ENCODE peak calls at places on chromosomes 13 and 19, in nine cellular contexts. One of them, this sample, is unnamed.

GRCh38 chr19:11024259-11024658 is 63.4 kb downstream of the SMARCA4 start:
- DNase-seq in choroid plexus epithelial cell: no peak
- DNase-seq in WTC11: no peak
- DNase-seq in neural progenitor cell: no peak
- DNase-seq in cardiac fibroblast: no peak
- DNase-seq in GM06990: no peak
- DNase-seq in foreskin keratinocyte: no peak
- DNase-seq in HFF-Myc: no peak
- DNase-seq in A549: no peak
- DNase-seq in this sample: no peak

GRCh38 chr13:98083507-98083906 is 59.4 kb upstream of the FARP1 start:
- DNase-seq in WTC11: no peak
- DNase-seq in cardiac fibroblast: peak; percentile 98
- DNase-seq in neural progenitor cell: no peak
- DNase-seq in A549: no peak
- DNase-seq in GM06990: no peak
- DNase-seq in foreskin keratinocyte: peak; percentile 90
- DNase-seq in HFF-Myc: peak; percentile 48
- DNase-seq in choroid plexus epithelial cell: peak; percentile 89
- DNase-seq in this sample: no peak

GRCh38 chr19:38213911-38214625 is 10.0 kb downstream of the DPF1 start:
- DNase-seq in GM06990: peak; percentile 80
- DNase-seq in HFF-Myc: peak; percentile 21
- DNase-seq in foreskin keratinocyte: peak; percentile 58
- DNase-seq in cardiac fibroblast: peak; percentile 31
- DNase-seq in WTC11: no peak
- DNase-seq in choroid plexus epithelial cell: peak; percentile 52
- DNase-seq in neural progenitor cell: peak; percentile 52
- DNase-seq in A549: peak; percentile 81
- DNase-seq in this sample: peak; percentile 70

GRCh38 chr13:97125051-97125809 is 96.9 kb upstream of the MBNL2 start:
- DNase-seq in GM06990: peak; percentile 61
- DNase-seq in cardiac fibroblast: peak; percentile 81
- DNase-seq in neural progenitor cell: peak; percentile 38
- DNase-seq in HFF-Myc: peak; percentile 68
- DNase-seq in choroid plexus epithelial cell: peak; percentile 91
- DNase-seq in foreskin keratinocyte: peak; percentile 88
- DNase-seq in A549: peak; percentile 41
- DNase-seq in WTC11: peak; percentile 15
- DNase-seq in this sample: no peak

GRCh38 chr13:25037057-25037813 is 58.7 kb upstream of the PABPC3 start:
- DNase-seq in WTC11: peak; percentile 55
- DNase-seq in GM06990: no peak
- DNase-seq in foreskin keratinocyte: peak; percentile 42
- DNase-seq in A549: peak; percentile 67
- DNase-seq in HFF-Myc: peak; percentile 35
- DNase-seq in neural progenitor cell: peak; percentile 82
- DNase-seq in cardiac fibroblast: peak; percentile 76
- DNase-seq in choroid plexus epithelial cell: peak; percentile 85
- DNase-seq in this sample: peak; percentile 67

GRCh38 chr19:49987159-49987698 is 26.3 kb upstream of the SIGLEC11 start:
- DNase-seq in neural progenitor cell: peak; percentile 99
- DNase-seq in cardiac fibroblast: peak; percentile 94
- DNase-seq in HFF-Myc: peak; percentile 90
- DNase-seq in WTC11: peak; percentile 98
- DNase-seq in A549: peak; percentile 89
- DNase-seq in foreskin keratinocyte: peak; percentile 86
- DNase-seq in choroid plexus epithelial cell: peak; percentile 93
- DNase-seq in GM06990: peak; percentile 65
- DNase-seq in this sample: peak; percentile 75

GRCh38 chr19:7869910-7870511 is 4.2 kb downstream of the PRR36 start:
- DNase-seq in foreskin keratinocyte: peak; percentile 74
- DNase-seq in cardiac fibroblast: peak; percentile 19
- DNase-seq in WTC11: peak; percentile 93
- DNase-seq in GM06990: peak; percentile 80
- DNase-seq in HFF-Myc: no peak
- DNase-seq in neural progenitor cell: peak; percentile 81
- DNase-seq in A549: peak; percentile 94
- DNase-seq in choroid plexus epithelial cell: peak; percentile 28
- DNase-seq in this sample: peak; percentile 76

GRCh38 chr19:34482380-34483250 is 1.1 kb downstream of the WTIP start:
- DNase-seq in foreskin keratinocyte: peak; percentile 22
- DNase-seq in neural progenitor cell: peak; percentile 73
- DNase-seq in WTC11: peak; percentile 63
- DNase-seq in GM06990: no peak
- DNase-seq in HFF-Myc: no peak
- DNase-seq in A549: peak; percentile 64
- DNase-seq in cardiac fibroblast: peak; percentile 46
- DNase-seq in choroid plexus epithelial cell: peak; percentile 54
- DNase-seq in this sample: peak; percentile 43

GRCh38 chr13:99464441-99464949 is 36.8 kb upstream of the TM9SF2 start:
- DNase-seq in WTC11: no peak
- DNase-seq in cardiac fibroblast: no peak
- DNase-seq in foreskin keratinocyte: no peak
- DNase-seq in neural progenitor cell: no peak
- DNase-seq in HFF-Myc: peak; percentile 59
- DNase-seq in A549: no peak
- DNase-seq in GM06990: no peak
- DNase-seq in choroid plexus epithelial cell: peak; percentile 70
- DNase-seq in this sample: no peak

GRCh38 chr19:1975081-1975480 is 34.1 kb downstream of the CSNK1G2 start:
- DNase-seq in WTC11: no peak
- DNase-seq in choroid plexus epithelial cell: no peak
- DNase-seq in neural progenitor cell: no peak
- DNase-seq in HFF-Myc: no peak
- DNase-seq in foreskin keratinocyte: no peak
- DNase-seq in cardiac fibroblast: no peak
- DNase-seq in GM06990: no peak
- DNase-seq in A549: no peak
- DNase-seq in this sample: no peak

GRCh38 chr13:77786888-77787287 is 89.4 kb downstream of the SLAIN1 start:
- DNase-seq in foreskin keratinocyte: no peak
- DNase-seq in A549: no peak
- DNase-seq in cardiac fibroblast: peak; percentile 23
- DNase-seq in HFF-Myc: no peak
- DNase-seq in GM06990: no peak
- DNase-seq in WTC11: no peak
- DNase-seq in choroid plexus epithelial cell: no peak
- DNase-seq in neural progenitor cell: no peak
- DNase-seq in this sample: no peak

GRCh38 chr13:98386632-98387031 is 190.3 kb downstream of the STK24 start:
- DNase-seq in choroid plexus epithelial cell: no peak
- DNase-seq in WTC11: no peak
- DNase-seq in GM06990: no peak
- DNase-seq in neural progenitor cell: no peak
- DNase-seq in foreskin keratinocyte: peak; percentile 19
- DNase-seq in HFF-Myc: no peak
- DNase-seq in A549: no peak
- DNase-seq in cardiac fibroblast: no peak
- DNase-seq in this sample: no peak

GRCh38 chr13:96091164-96091931 is 1.4 kb downstream of the HS6ST3 start:
- DNase-seq in neural progenitor cell: peak; percentile 59
- DNase-seq in WTC11: peak; percentile 53
- DNase-seq in cardiac fibroblast: peak; percentile 22
- DNase-seq in GM06990: peak; percentile 8
- DNase-seq in HFF-Myc: no peak
- DNase-seq in A549: no peak
- DNase-seq in choroid plexus epithelial cell: peak; percentile 6
- DNase-seq in foreskin keratinocyte: no peak
- DNase-seq in this sample: no peak

GRCh38 chr13:45925151-45925550 is 73.6 kb upstream of the SIAH3 start:
- DNase-seq in neural progenitor cell: no peak
- DNase-seq in foreskin keratinocyte: no peak
- DNase-seq in A549: no peak
- DNase-seq in cardiac fibroblast: peak; percentile 15
- DNase-seq in HFF-Myc: no peak
- DNase-seq in choroid plexus epithelial cell: peak; percentile 37
- DNase-seq in GM06990: no peak
- DNase-seq in WTC11: no peak
- DNase-seq in this sample: no peak
- TF ChIP-seq CTCF in neural progenitor cell: no peak
- TF ChIP-seq CTCF in foreskin keratinocyte: peak; percentile 40
- TF ChIP-seq CTCF in A549: no peak
- TF ChIP-seq CTCF in cardiac fibroblast: peak; percentile 22
- TF ChIP-seq CTCF in HFF-Myc: no peak
- TF ChIP-seq CTCF in choroid plexus epithelial cell: peak; percentile 54
- TF ChIP-seq CTCF in GM06990: peak; percentile 7
- TF ChIP-seq CTCF in WTC11: no peak
- TF ChIP-seq CTCF in this sample: peak; percentile 34

DNA sequence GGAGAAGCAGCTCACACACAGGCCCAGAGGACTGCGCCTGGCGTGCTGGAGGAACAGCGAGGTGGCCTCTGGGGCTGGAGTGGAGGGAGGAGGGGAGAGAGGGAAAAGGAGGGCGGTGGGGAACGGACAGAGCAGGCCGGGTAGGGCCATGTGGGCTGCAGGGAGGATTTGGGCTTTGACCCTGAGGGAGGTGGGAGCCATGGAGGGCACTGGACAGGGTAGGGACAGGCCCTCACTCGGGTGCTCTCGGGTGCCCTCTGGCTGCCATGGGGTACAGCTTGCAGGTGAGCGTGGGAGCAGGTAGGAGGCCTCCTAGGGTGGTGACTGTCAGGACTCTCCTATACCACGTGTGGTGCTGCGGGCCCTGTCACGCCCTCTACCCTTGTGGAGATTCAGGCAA is 22.8 kb downstream of the PLIN4 start:
- DNase-seq in HFF-Myc: no peak
- DNase-seq in cardiac fibroblast: no peak
- DNase-seq in choroid plexus epithelial cell: no peak
- DNase-seq in foreskin keratinocyte: peak; percentile 44
- DNase-seq in neural progenitor cell: no peak
- DNase-seq in WTC11: peak; percentile 44
- DNase-seq in A549: peak; percentile 41
- DNase-seq in GM06990: no peak
- DNase-seq in this sample: no peak
- TF ChIP-seq CTCF in HFF-Myc: no peak
- TF ChIP-seq CTCF in cardiac fibroblast: no peak
- TF ChIP-seq CTCF in choroid plexus epithelial cell: peak; percentile 20
- TF ChIP-seq CTCF in foreskin keratinocyte: peak; percentile 78
- TF ChIP-seq CTCF in neural progenitor cell: no peak
- TF ChIP-seq CTCF in WTC11: no peak
- TF ChIP-seq CTCF in A549: peak; percentile 22
- TF ChIP-seq CTCF in GM06990: peak; percentile 52
- TF ChIP-seq CTCF in this sample: no peak

DNA sequence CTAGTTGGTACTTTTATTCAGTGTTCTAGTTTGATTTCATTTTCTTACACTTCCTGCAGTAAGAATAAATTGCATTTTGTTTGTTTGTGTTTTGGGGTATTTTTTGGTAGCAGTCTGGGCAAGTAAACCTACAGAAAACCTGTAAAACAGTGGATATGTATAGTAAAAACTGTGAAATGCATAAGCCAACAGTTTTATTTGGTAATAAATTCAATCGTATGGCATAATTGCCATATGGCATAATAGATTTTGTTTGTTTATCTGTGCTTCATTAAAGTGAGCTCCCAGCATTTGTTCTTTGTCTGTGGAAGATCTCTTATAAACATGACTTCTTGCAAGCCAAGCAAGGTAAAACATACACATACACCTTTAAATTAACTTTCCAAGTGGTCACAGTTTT is 111.9 kb downstream of the PCDH9 start:
- DNase-seq in foreskin keratinocyte: no peak
- DNase-seq in cardiac fibroblast: no peak
- DNase-seq in GM06990: no peak
- DNase-seq in WTC11: no peak
- DNase-seq in HFF-Myc: no peak
- DNase-seq in neural progenitor cell: no peak
- DNase-seq in choroid plexus epithelial cell: no peak
- DNase-seq in A549: no peak
- DNase-seq in this sample: no peak
- TF ChIP-seq CTCF in foreskin keratinocyte: no peak
- TF ChIP-seq CTCF in cardiac fibroblast: no peak
- TF ChIP-seq CTCF in GM06990: no peak
- TF ChIP-seq CTCF in WTC11: no peak
- TF ChIP-seq CTCF in HFF-Myc: no peak
- TF ChIP-seq CTCF in neural progenitor cell: no peak
- TF ChIP-seq CTCF in choroid plexus epithelial cell: no peak
- TF ChIP-seq CTCF in A549: no peak
- TF ChIP-seq CTCF in this sample: no peak

DNA sequence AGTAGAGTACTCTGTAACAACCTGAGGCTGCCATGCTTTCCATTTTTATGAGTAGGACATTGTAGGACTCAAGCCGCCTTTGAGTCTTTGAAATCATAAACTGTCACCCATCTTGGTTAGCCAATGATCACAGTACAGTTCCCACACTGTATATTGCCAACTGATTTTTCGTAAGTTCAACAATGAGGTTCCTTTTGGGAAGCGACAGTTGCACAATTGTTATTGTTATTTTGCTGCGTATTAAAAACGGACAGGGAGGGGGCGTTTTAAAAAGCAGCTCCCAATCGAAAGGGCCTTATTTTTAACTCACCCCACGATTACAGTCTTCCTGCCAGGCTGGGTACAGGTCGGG is 608 bp downstream of the SLC46A3 start:
- DNase-seq in GM06990: no peak
- DNase-seq in foreskin keratinocyte: no peak
- DNase-seq in HFF-Myc: no peak
- DNase-seq in choroid plexus epithelial cell: peak; percentile 37
- DNase-seq in A549: no peak
- DNase-seq in WTC11: no peak
- DNase-seq in cardiac fibroblast: peak; percentile 76
- DNase-seq in neural progenitor cell: no peak
- DNase-seq in this sample: no peak
- TF ChIP-seq CTCF in GM06990: no peak
- TF ChIP-seq CTCF in foreskin keratinocyte: no peak
- TF ChIP-seq CTCF in HFF-Myc: no peak
- TF ChIP-seq CTCF in choroid plexus epithelial cell: no peak
- TF ChIP-seq CTCF in A549: no peak
- TF ChIP-seq CTCF in WTC11: no peak
- TF ChIP-seq CTCF in cardiac fibroblast: no peak
- TF ChIP-seq CTCF in neural progenitor cell: no peak
- TF ChIP-seq CTCF in this sample: no peak

GRCh38 chr13:85816413-85816812 is 17.2 kb upstream of the SLITRK6 start:
- DNase-seq in foreskin keratinocyte: no peak
- DNase-seq in A549: peak; percentile 18
- DNase-seq in choroid plexus epithelial cell: peak; percentile 33
- DNase-seq in neural progenitor cell: no peak
- DNase-seq in cardiac fibroblast: no peak
- DNase-seq in WTC11: no peak
- DNase-seq in GM06990: no peak
- DNase-seq in HFF-Myc: no peak
- DNase-seq in this sample: no peak
- TF ChIP-seq CTCF in foreskin keratinocyte: peak; percentile 53
- TF ChIP-seq CTCF in A549: peak; percentile 40
- TF ChIP-seq CTCF in choroid plexus epithelial cell: peak; percentile 28
- TF ChIP-seq CTCF in neural progenitor cell: peak; percentile 16
- TF ChIP-seq CTCF in cardiac fibroblast: no peak
- TF ChIP-seq CTCF in WTC11: no peak
- TF ChIP-seq CTCF in GM06990: no peak
- TF ChIP-seq CTCF in HFF-Myc: no peak
- TF ChIP-seq CTCF in this sample: no peak

This sample was measured in GM13977.